ENCODE peak calls at places on chromosomes 1 and 21, in four cellular contexts. L, R, I and E are unnamed samples.

GRCh38 chr1:42962641-42963377 is 4.1 kb upstream of the SLC2A1 start:
- DNase-seq in L (no peak), R (peak), I (peak), E (no peak)

GRCh38 chr1:54977938-54978337 is 2.5 kb upstream of the TMEM61 start:
- DNase-seq in L (no peak), R (no peak), I (no peak), E (no peak)

GRCh38 chr1:9070421-9071015 is 1.1 kb upstream of the SLC2A5 start:
- DNase-seq in L (no peak), R (no peak), I (no peak), E (no peak)

GRCh38 chr21:38032402-38032801 is 116.1 kb upstream of the KCNJ6 start:
- DNase-seq in L (no peak), R (no peak), I (no peak), E (no peak)

GRCh38 chr1:44700573-44700972 is 26.1 kb downstream of the ARMH1 start:
- DNase-seq in L (no peak), R (no peak), I (no peak), E (no peak)

GRCh38 chr1:211737115-211738035 is 62.0 kb upstream of the NEK2 start:
- DNase-seq in L (no peak), R (no peak), I (no peak), E (no peak)

GRCh38 chr1:2863149-2863963 is 61.9 kb upstream of the TTC34 start:
- DNase-seq in L (no peak), R (no peak), I (no peak), E (no peak)

GRCh38 chr21:26405071-26405470 is 168.0 kb downstream of the CYYR1 start:
- DNase-seq in L (no peak), R (no peak), I (no peak), E (no peak)

GRCh38 chr1:88552226-88552625 is 131.8 kb upstream of the PKN2 start:
- DNase-seq in L (no peak), R (no peak), I (no peak), E (no peak)

GRCh38 chr1:17437260-17438175 is 2.0 kb downstream of the RCC2 start:
- DNase-seq in L (peak), R (peak), I (no peak), E (peak)

GRCh38 chr1:206490643-206491421 is 16.5 kb upstream of the RASSF5 start:
- DNase-seq in L (no peak), R (peak), I (no peak), E (no peak)

GRCh38 chr1:30315185-30315960 is 408.0 kb downstream of the MATN1 start:
- DNase-seq in L (no peak), R (no peak), I (no peak), E (no peak)

GRCh38 chr1:230052018-230052417 is 15.0 kb upstream of the GALNT2 start:
- DNase-seq in L (no peak), R (no peak), I (no peak), E (no peak)

GRCh38 chr1:19606817-19607706 is 37.0 kb upstream of the NBL1 start:
- DNase-seq in L (no peak), R (no peak), I (no peak), E (no peak)

GRCh38 chr21:43369124-43369523 is 57.8 kb downstream of the SIK1 start:
- DNase-seq in L (no peak), R (no peak), I (no peak), E (no peak)

GRCh38 chr1:176206006-176206960 is 803 bp downstream of the COP1 start:
- DNase-seq in L (peak), R (peak), I (no peak), E (no peak)

GRCh38 chr1:225494789-225495359 is 67.0 kb upstream of the LBR start:
- DNase-seq in L (no peak), R (no peak), I (no peak), E (no peak)

GRCh38 chr1:51088474-51088873 is 13.6 kb upstream of the C1orf185 start:
- DNase-seq in L (no peak), R (no peak), I (no peak), E (no peak)

GRCh38 chr1:76066390-76066789 is 8.2 kb upstream of the ST6GALNAC3 start:
- DNase-seq in L (no peak), R (no peak), I (no peak), E (no peak)

GRCh38 chr1:59015708-59016107 is 231.9 kb upstream of the JUN start:
- DNase-seq in L (no peak), R (no peak), I (peak), E (no peak)

GRCh38 chr1:9198538-9199361 is 35.8 kb upstream of the H6PD start:
- DNase-seq in L (no peak), R (no peak), I (no peak), E (no peak)

GRCh38 chr1:197041486-197042353 is 25.3 kb downstream of the F13B start:
- DNase-seq in L (no peak), R (no peak), I (no peak), E (no peak)

GRCh38 chr1:102724741-102725140 is 383.6 kb downstream of the COL11A1 start:
- DNase-seq in L (no peak), R (no peak), I (no peak), E (no peak)

GRCh38 chr21:25907573-25908275 is 173.0 kb downstream of the GABPA start:
- DNase-seq in L (no peak), R (no peak), I (no peak), E (no peak)

GRCh38 chr1:66521736-66522365 is 12.1 kb upstream of the SGIP1 start:
- DNase-seq in L (no peak), R (no peak), I (no peak), E (no peak)

GRCh38 chr1:32246888-32247273 is at the start of gene FAM167B:
- DNase-seq in L (no peak), R (no peak), I (no peak), E (no peak)
- TF ChIP-seq POLR2AphosphoS5 in L (no peak), R (no peak), I (no peak), E (no peak)

GRCh38 chr21:46116846-46117585 is 19.1 kb downstream of the COL6A2 start:
- DNase-seq in L (peak), R (no peak), I (no peak), E (peak)
- TF ChIP-seq TAF1 in L (no peak), R (no peak), I (no peak), E (no peak)

GRCh38 chr1:207830788-207831187 is 78.9 kb downstream of the CD46 start:
- DNase-seq in L (no peak), R (no peak), I (no peak), E (no peak)
- TF ChIP-seq POLR2AphosphoS5 in L (no peak), R (no peak), I (no peak), E (no peak)

DNA sequence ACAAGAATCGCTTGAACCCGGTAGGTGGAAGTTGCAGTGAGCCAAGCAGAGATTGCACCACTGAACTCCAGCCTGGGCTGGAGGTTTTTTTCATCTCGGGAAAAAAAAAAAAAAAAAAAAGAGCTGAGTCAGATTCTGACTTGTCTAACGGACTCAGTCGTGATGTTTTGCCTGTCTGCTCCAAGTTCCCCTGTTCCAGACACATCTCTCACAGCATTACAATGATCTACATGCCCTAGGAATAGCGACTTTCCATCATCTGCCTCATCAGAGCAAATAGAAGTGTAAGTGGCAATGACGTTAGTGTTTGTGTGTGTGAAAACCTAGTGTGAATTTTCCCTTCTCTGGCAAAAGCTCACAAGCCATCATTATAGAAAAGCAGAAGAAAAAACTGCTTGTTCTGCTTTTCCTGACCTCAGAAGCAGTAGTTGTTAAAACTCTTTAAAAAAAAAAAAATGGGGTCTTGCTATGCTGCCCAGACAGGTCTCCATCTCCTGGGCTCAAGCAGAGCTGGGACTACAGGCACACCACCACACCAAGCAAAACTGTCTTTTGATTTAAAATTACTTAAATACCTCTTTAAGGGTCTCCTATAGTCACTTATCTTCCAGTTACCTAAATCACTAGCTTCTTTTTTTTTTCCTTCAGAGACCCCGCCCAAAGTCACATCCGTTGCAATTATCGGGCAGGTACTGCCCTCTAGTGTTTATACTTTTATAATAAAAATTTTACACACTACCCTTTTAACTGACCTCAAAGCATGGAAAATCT is 37.3 kb downstream of the PLEKHO1 start:
- DNase-seq in L (no peak), R (peak), I (no peak), E (no peak)
- TF ChIP-seq TAF1 in L (no peak), R (no peak), I (no peak), E (no peak)